ENCODE peak calls at places on chromosomes 4 and X, in ten cellular contexts. One of them, this sample, is unnamed.

GRCh38 chr4:36213956-36214355 is 30.4 kb downstream of the ARAP2 start:
- DNase-seq in cardiac fibroblast: no peak
- DNase-seq in NCI-H1105 treated with DMSO at 0.1 percent for 48 hours: peak
- DNase-seq in Kasumi-1: no peak
- DNase-seq in GM23338: no peak
- DNase-seq in AG09319: no peak
- DNase-seq in stimulated activated CD4-positive, alpha-beta T cell treated with anti-CD3 and anti-CD28 coated beads, Interleukin-4, amount 100 ng/mL, for 4 hours: no peak
- DNase-seq in activated CD4-positive, alpha-beta T cell treated with anti-CD3 and anti-CD28 coated beads for 4 hours: no peak
- DNase-seq in germinal center: no peak
- DNase-seq in T1000: no peak
- DNase-seq in this sample: no peak

GRCh38 chr4:99300934-99301333 is 10.1 kb upstream of the ADH1A start:
- DNase-seq in cardiac fibroblast: peak
- DNase-seq in NCI-H1105 treated with DMSO at 0.1 percent for 48 hours: peak
- DNase-seq in Kasumi-1: no peak
- DNase-seq in GM23338: no peak
- DNase-seq in AG09319: peak
- DNase-seq in stimulated activated CD4-positive, alpha-beta T cell treated with anti-CD3 and anti-CD28 coated beads, Interleukin-4, amount 100 ng/mL, for 4 hours: no peak
- DNase-seq in activated CD4-positive, alpha-beta T cell treated with anti-CD3 and anti-CD28 coated beads for 4 hours: no peak
- DNase-seq in germinal center: no peak
- DNase-seq in T1000: no peak
- DNase-seq in this sample: peak

GRCh38 chr4:117010695-117011094 is 74.7 kb downstream of the TRAM1L1 start:
- DNase-seq in cardiac fibroblast: no peak
- DNase-seq in NCI-H1105 treated with DMSO at 0.1 percent for 48 hours: no peak
- DNase-seq in Kasumi-1: no peak
- DNase-seq in GM23338: no peak
- DNase-seq in AG09319: no peak
- DNase-seq in stimulated activated CD4-positive, alpha-beta T cell treated with anti-CD3 and anti-CD28 coated beads, Interleukin-4, amount 100 ng/mL, for 4 hours: no peak
- DNase-seq in activated CD4-positive, alpha-beta T cell treated with anti-CD3 and anti-CD28 coated beads for 4 hours: no peak
- DNase-seq in germinal center: no peak
- DNase-seq in T1000: no peak
- DNase-seq in this sample: no peak

GRCh38 chr4:19844436-19844835 is 407.3 kb upstream of the SLIT2 start:
- DNase-seq in cardiac fibroblast: peak
- DNase-seq in NCI-H1105 treated with DMSO at 0.1 percent for 48 hours: no peak
- DNase-seq in Kasumi-1: no peak
- DNase-seq in GM23338: no peak
- DNase-seq in AG09319: no peak
- DNase-seq in stimulated activated CD4-positive, alpha-beta T cell treated with anti-CD3 and anti-CD28 coated beads, Interleukin-4, amount 100 ng/mL, for 4 hours: no peak
- DNase-seq in activated CD4-positive, alpha-beta T cell treated with anti-CD3 and anti-CD28 coated beads for 4 hours: no peak
- DNase-seq in germinal center: no peak
- DNase-seq in T1000: no peak
- DNase-seq in this sample: peak

GRCh38 chr4:48970471-48970921 is 15.6 kb upstream of the CWH43 start:
- DNase-seq in cardiac fibroblast: no peak
- DNase-seq in NCI-H1105 treated with DMSO at 0.1 percent for 48 hours: no peak
- DNase-seq in Kasumi-1: peak
- DNase-seq in GM23338: no peak
- DNase-seq in AG09319: no peak
- DNase-seq in stimulated activated CD4-positive, alpha-beta T cell treated with anti-CD3 and anti-CD28 coated beads, Interleukin-4, amount 100 ng/mL, for 4 hours: no peak
- DNase-seq in activated CD4-positive, alpha-beta T cell treated with anti-CD3 and anti-CD28 coated beads for 4 hours: no peak
- DNase-seq in germinal center: no peak
- DNase-seq in T1000: peak
- DNase-seq in this sample: no peak

GRCh38 chrX:45622538-45622937 is 421.9 kb upstream of the DIPK2B start:
- DNase-seq in cardiac fibroblast: no peak
- DNase-seq in NCI-H1105 treated with DMSO at 0.1 percent for 48 hours: no peak
- DNase-seq in Kasumi-1: no peak
- DNase-seq in GM23338: no peak
- DNase-seq in AG09319: peak
- DNase-seq in stimulated activated CD4-positive, alpha-beta T cell treated with anti-CD3 and anti-CD28 coated beads, Interleukin-4, amount 100 ng/mL, for 4 hours: no peak
- DNase-seq in activated CD4-positive, alpha-beta T cell treated with anti-CD3 and anti-CD28 coated beads for 4 hours: no peak
- DNase-seq in germinal center: no peak
- DNase-seq in T1000: no peak
- DNase-seq in this sample: no peak

GRCh38 chr4:124530464-124531077 is 182.0 kb downstream of the ANKRD50 start:
- DNase-seq in cardiac fibroblast: peak
- DNase-seq in NCI-H1105 treated with DMSO at 0.1 percent for 48 hours: no peak
- DNase-seq in Kasumi-1: no peak
- DNase-seq in GM23338: no peak
- DNase-seq in AG09319: peak
- DNase-seq in stimulated activated CD4-positive, alpha-beta T cell treated with anti-CD3 and anti-CD28 coated beads, Interleukin-4, amount 100 ng/mL, for 4 hours: no peak
- DNase-seq in activated CD4-positive, alpha-beta T cell treated with anti-CD3 and anti-CD28 coated beads for 4 hours: no peak
- DNase-seq in germinal center: no peak
- DNase-seq in T1000: no peak
- DNase-seq in this sample: no peak

GRCh38 chr4:99927566-99927965 is 18.9 kb downstream of the DNAJB14 start:
- DNase-seq in cardiac fibroblast: peak
- DNase-seq in NCI-H1105 treated with DMSO at 0.1 percent for 48 hours: no peak
- DNase-seq in Kasumi-1: no peak
- DNase-seq in GM23338: no peak
- DNase-seq in AG09319: no peak
- DNase-seq in stimulated activated CD4-positive, alpha-beta T cell treated with anti-CD3 and anti-CD28 coated beads, Interleukin-4, amount 100 ng/mL, for 4 hours: no peak
- DNase-seq in activated CD4-positive, alpha-beta T cell treated with anti-CD3 and anti-CD28 coated beads for 4 hours: no peak
- DNase-seq in germinal center: no peak
- DNase-seq in T1000: no peak
- DNase-seq in this sample: no peak

GRCh38 chr4:79331126-79331876 is 5.4 kb upstream of the NAA11 start:
- DNase-seq in cardiac fibroblast: peak
- DNase-seq in NCI-H1105 treated with DMSO at 0.1 percent for 48 hours: no peak
- DNase-seq in Kasumi-1: peak
- DNase-seq in GM23338: no peak
- DNase-seq in AG09319: no peak
- DNase-seq in stimulated activated CD4-positive, alpha-beta T cell treated with anti-CD3 and anti-CD28 coated beads, Interleukin-4, amount 100 ng/mL, for 4 hours: no peak
- DNase-seq in activated CD4-positive, alpha-beta T cell treated with anti-CD3 and anti-CD28 coated beads for 4 hours: no peak
- DNase-seq in germinal center: no peak
- DNase-seq in T1000: peak
- DNase-seq in this sample: peak